ENCODE peak calls at places on chromosome 11, in ten cellular contexts. O is stimulated activated CD4-positive, alpha-beta T cell treated with anti-CD3 and anti-CD28 coated beads, Interleukin-4, amount 100 ng/mL, for 4 hours; H is choroid plexus epithelial cell; R is fibroblast of lung; Y is GM12892; X is osteoblast; D is head of caudate nucleus; N is hypothalamus; M is lung microvascular endothelial cell; I is HEK293T. A is an unnamed sample.

GRCh38 chr11:131108780-131109179 is 192.5 kb upstream of the SNX19 start:
- DNase-seq in D (no peak), O (no peak), M (no peak), Y (no peak), H (no peak), I (no peak), X (no peak), N (no peak), R (no peak), A (no peak)

GRCh38 chr11:130001491-130002351 is 914 bp downstream of the PRDM10 start:
- DNase-seq in D (peak), H (peak), R (peak), X (peak), Y (peak), M (peak), N (no peak), O (peak), I (peak), A (peak)

GRCh38 chr11:116714902-116715301 is 57.9 kb downstream of the BUD13 start:
- DNase-seq in X (no peak), N (no peak), M (no peak), O (no peak), R (no peak), Y (no peak), I (no peak), D (no peak), H (no peak), A (no peak)

GRCh38 chr11:117972589-117973445 is 13.4 kb upstream of the IL10RA start:
- DNase-seq in I (no peak), R (no peak), D (no peak), N (no peak), H (peak), O (no peak), Y (no peak), M (peak), X (peak), A (no peak)

GRCh38 chr11:116888884-116889549 is 51.6 kb upstream of the APOA1 start:
- DNase-seq in Y (no peak), D (no peak), O (no peak), R (no peak), N (no peak), I (no peak), M (no peak), H (no peak), X (no peak), A (no peak)

GRCh38 chr11:62542111-62542745 is 4.4 kb downstream of the AHNAK start:
- DNase-seq in X (no peak), H (no peak), R (no peak), O (no peak), M (no peak), I (no peak), D (no peak), N (no peak), Y (no peak), A (no peak)

GRCh38 chr11:5367461-5368074 is 16.0 kb upstream of the OR51M1 start:
- DNase-seq in M (peak), N (no peak), H (peak), O (no peak), Y (no peak), D (no peak), R (peak), X (no peak), I (no peak), A (no peak)

GRCh38 chr11:64239662-64240466 is 1.0 kb upstream of the FKBP2 start:
- DNase-seq in D (no peak), X (no peak), I (no peak), R (no peak), H (no peak), N (peak), M (no peak), O (no peak), Y (no peak), A (no peak)

GRCh38 chr11:72227316-72228228 is 3.0 kb downstream of the INPPL1 start:
- DNase-seq in O (no peak), I (no peak), N (peak), H (peak), M (no peak), Y (no peak), D (peak), X (peak), R (peak), A (peak)

GRCh38 chr11:120518356-120518755 is 6.8 kb downstream of the GRIK4 start:
- DNase-seq in X (peak), N (no peak), R (no peak), D (no peak), I (no peak), M (no peak), O (no peak), H (no peak), Y (no peak), A (no peak)

GRCh38 chr11:126695293-126695692 is 305.3 kb downstream of the KIRREL3 start:
- DNase-seq in D (no peak), I (no peak), O (no peak), R (no peak), Y (no peak), X (no peak), H (no peak), N (no peak), M (no peak), A (no peak)